ENCODE peak calls at places on chromosomes 12 and 14, in four cellular contexts. X, D, P and R are unnamed samples.

GRCh38 chr14:97564334-97564733 is 767.2 kb downstream of the VRK1 start:
- DNase-seq in X (no peak), D (no peak), P (no peak), R (no peak)

GRCh38 chr14:35808076-35808657 is 928 bp downstream of the RALGAPA1 start:
- DNase-seq in X (no peak), D (no peak), P (peak; percentile 36), R (no peak)

GRCh38 chr12:95548539-95549391 is 2.5 kb downstream of the USP44 start:
- DNase-seq in X (no peak), D (peak; percentile 68), P (no peak), R (no peak)

GRCh38 chr14:104882325-104882973 is 17.4 kb downstream of the CEP170B start:
- DNase-seq in X (no peak), D (no peak), P (peak; percentile 81), R (peak; percentile 51)

GRCh38 chr12:66061557-66062279 is 68.8 kb downstream of the LLPH start:
- DNase-seq in X (no peak), D (no peak), P (no peak), R (no peak)

GRCh38 chr12:127272864-127273263 is 994.1 kb upstream of the TMEM132C start:
- DNase-seq in X (peak; percentile 98), D (no peak), P (no peak), R (peak; percentile 95)

GRCh38 chr12:77720258-77720657 is 110.4 kb upstream of the NAV3 start:
- DNase-seq in X (no peak), D (no peak), P (no peak), R (no peak)

GRCh38 chr14:95021588-95021987 is 135.7 kb downstream of the DICER1 start:
- DNase-seq in X (no peak), D (no peak), P (no peak), R (no peak)

GRCh38 chr12:132354982-132355680 is 25.7 kb upstream of the GALNT9 start:
- DNase-seq in X (no peak), D (no peak), P (no peak), R (no peak)

GRCh38 chr12:95182868-95183415 is 34.3 kb downstream of the FGD6 start:
- DNase-seq in X (peak; percentile 97), D (no peak), P (no peak), R (peak; percentile 65)

GRCh38 chr12:31008241-31008711 is 65.4 kb upstream of the DDX11 start:
- DNase-seq in X (no peak), D (no peak), P (peak; percentile 65), R (no peak)

GRCh38 chr14:60195179-60195810 is 30.1 kb upstream of the DHRS7 start:
- DNase-seq in X (no peak), D (no peak), P (no peak), R (no peak)

GRCh38 chr12:126608607-126609175 is 1543.5 kb downstream of the AACS start:
- DNase-seq in X (no peak), D (no peak), P (no peak), R (no peak)

GRCh38 chr12:83826112-83826511 is 1086.5 kb downstream of the SLC6A15 start:
- DNase-seq in X (no peak), D (no peak), P (no peak), R (no peak)

GRCh38 chr14:23877111-23877510 is 76.5 kb upstream of the DHRS4 start:
- DNase-seq in X (no peak), D (no peak), P (no peak), R (no peak)

GRCh38 chr12:92070054-92070863 is 75.4 kb downstream of the BTG1 start:
- DNase-seq in X (no peak), D (peak; percentile 47), P (no peak), R (no peak)

GRCh38 chr12:111277570-111277969 is 91.3 kb downstream of the PHETA1 start:
- DNase-seq in X (no peak), D (no peak), P (no peak), R (no peak)

GRCh38 chr12:30823140-30823669 is 68.5 kb upstream of the CAPRIN2 start:
- DNase-seq in X (no peak), D (peak; percentile 36), P (no peak), R (no peak)

GRCh38 chr12:90953956-90954421 is 987 bp downstream of the CCER1 start:
- DNase-seq in X (no peak), D (no peak), P (no peak), R (no peak)

GRCh38 chr14:93137864-93138263 is 22.1 kb upstream of the ITPK1 start:
- DNase-seq in X (no peak), D (peak; percentile 61), P (no peak), R (no peak)

GRCh38 chr14:106436310-106436905 is 910.0 kb downstream of the TMEM121 start:
- DNase-seq in X (no peak), D (no peak), P (no peak), R (no peak)

GRCh38 chr12:29149691-29150382 is 759 bp downstream of the FAR2 start:
- DNase-seq in X (no peak), D (no peak), P (peak; percentile 54), R (no peak)

GRCh38 chr12:11758838-11759509 is 109.5 kb downstream of the ETV6 start:
- DNase-seq in X (peak; percentile 36), D (peak; percentile 29), P (no peak), R (no peak)

GRCh38 chr14:36944307-36945010 is 227.9 kb downstream of the SLC25A21 start:
- DNase-seq in X (peak; percentile 29), D (no peak), P (no peak), R (peak; percentile 56)

GRCh38 chr12:41108032-41108431 is 80.1 kb upstream of the PDZRN4 start:
- DNase-seq in X (no peak), D (peak; percentile 35), P (no peak), R (no peak)

GRCh38 chr12:106220561-106220960 is 27.3 kb downstream of the CKAP4 start:
- DNase-seq in X (no peak), D (no peak), P (no peak), R (no peak)

GRCh38 chr14:99257673-99258221 is 14.2 kb downstream of the BCL11B start:
- DNase-seq in X (no peak), D (no peak), P (no peak), R (no peak)

GRCh38 chr14:99254391-99255009 is 17.5 kb downstream of the BCL11B start:
- DNase-seq in X (no peak), D (no peak), P (no peak), R (no peak)

GRCh38 chr14:99257122-99257672 is 14.8 kb downstream of the BCL11B start:
- DNase-seq in X (no peak), D (no peak), P (no peak), R (no peak)

GRCh38 chr14:99256483-99256874 is 15.5 kb downstream of the BCL11B start:
- DNase-seq in X (no peak), D (no peak), P (no peak), R (no peak)

DNA sequence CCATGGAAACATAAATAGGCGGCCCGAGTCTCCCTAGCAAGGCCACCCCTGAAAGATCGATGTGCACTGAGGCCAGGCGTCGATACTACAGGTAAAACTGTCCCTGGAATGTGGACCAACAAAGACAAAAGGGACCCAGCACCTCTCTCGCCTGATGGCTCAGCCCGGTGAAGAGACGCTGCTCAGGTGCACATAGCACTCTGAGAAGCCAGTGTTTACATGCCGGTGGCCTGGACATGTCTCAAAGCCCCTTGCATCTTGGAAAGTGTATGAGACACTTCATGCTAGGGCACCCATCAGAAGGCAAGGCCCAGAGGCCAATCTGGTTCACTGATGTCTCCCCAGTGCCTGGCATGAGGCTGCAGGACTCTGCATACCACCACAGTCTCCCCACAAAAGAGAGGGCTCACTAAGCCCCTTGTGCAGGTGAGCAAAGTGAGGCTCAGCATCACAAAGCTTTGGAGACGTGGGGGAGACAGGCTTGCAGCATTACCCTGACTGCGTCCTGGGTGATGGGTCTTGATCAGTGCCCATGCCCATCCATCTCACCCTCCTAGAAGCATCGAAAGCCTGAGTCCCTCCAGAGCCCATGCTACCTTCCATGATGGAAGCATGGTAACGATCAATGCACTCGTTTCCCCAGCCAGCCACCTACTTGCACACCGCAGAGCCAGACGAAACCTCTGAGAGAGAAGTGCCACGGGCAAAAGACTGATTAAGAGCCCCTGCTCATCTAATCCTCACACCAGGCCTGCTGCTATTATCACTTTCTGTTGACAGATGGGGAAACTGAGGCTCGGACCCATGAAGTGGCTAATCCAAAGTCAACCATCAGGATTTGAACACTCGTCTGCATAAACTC is 16.1 kb downstream of the BCL11B start:
- DNase-seq in X (no peak), D (no peak), P (no peak), R (no peak)
- H3K27me3 ChIP-seq in X (peaks cover 7% of the 10 kb centered on the region), D (no peaks in the 10 kb centered on the region), P (peaks cover 68% of the 10 kb centered on the region), R (no peaks in the 10 kb centered on the region)

DNA sequence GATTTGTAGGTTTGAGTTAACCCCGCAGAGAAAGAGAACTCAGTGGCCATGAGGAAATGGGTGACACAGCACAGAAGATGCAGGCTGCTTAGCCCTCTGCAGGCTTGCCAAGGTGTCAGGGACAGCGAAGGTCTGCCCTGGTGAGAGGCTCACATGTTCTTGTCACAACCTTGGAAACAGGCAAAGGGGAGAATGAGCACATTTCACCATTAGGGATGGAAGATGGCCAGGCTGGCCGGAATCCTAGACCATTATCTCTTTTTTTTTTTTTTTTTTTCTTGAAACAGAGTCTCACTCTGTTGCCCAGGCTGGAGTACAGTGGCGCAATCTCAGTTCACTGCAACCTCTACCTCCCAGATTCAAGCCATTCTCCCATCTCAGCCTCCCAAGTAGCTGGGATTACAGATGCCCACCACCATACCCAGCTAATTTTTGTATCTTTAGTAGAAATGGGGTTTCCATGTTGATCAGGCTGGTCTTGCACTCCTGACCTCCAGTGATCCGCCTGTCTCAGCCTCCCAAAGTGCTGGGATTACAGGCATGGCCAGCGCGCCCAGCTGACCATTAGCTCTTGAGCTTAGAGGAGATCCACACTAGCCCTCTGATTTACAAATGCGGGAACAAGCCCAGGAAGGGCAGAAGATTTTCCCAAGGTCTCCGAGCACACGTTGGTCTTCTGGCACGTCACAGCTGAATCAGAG is 34.6 kb downstream of the LTBP2 start:
- DNase-seq in X (no peak), D (peak; percentile 76), P (no peak), R (no peak)
- H3K27ac ChIP-seq in X (no peak overlapping the region), D (no peak overlapping the region), P (peak overlapping the region; percentile 99), R (no peak overlapping the region)

GRCh38 chr12:9707356-9707755 is 25.5 kb downstream of the CLECL1 start:
- DNase-seq in X (no peak), D (no peak), P (no peak), R (no peak)

GRCh38 chr12:9708853-9709252 is 24.0 kb downstream of the CLECL1 start:
- DNase-seq in X (no peak), D (no peak), P (no peak), R (no peak)

GRCh38 chr12:9711664-9712063 is 21.2 kb downstream of the CLECL1 start:
- DNase-seq in X (no peak), D (no peak), P (no peak), R (peak; percentile 36)

GRCh38 chr12:9707864-9708808 is 24.8 kb downstream of the CLECL1 start:
- DNase-seq in X (peak; percentile 23), D (peak; percentile 22), P (no peak), R (no peak)

GRCh38 chr12:9710584-9711375 is 22.1 kb downstream of the CLECL1 start:
- DNase-seq in X (no peak), D (no peak), P (no peak), R (no peak)
- TF ChIP-seq CTCF in X (no peak), D (no peak), P (no peak), R (no peak)

GRCh38 chr12:114414866-114415524 is 9.1 kb upstream of the TBX5 start:
- DNase-seq in X (no peak), D (no peak), P (no peak), R (no peak)
- H3K27me3 ChIP-seq in X (peaks cover 55% of the 10 kb centered on the region), D (no peaks in the 10 kb centered on the region), P (peaks cover 88% of the 10 kb centered on the region), R (peaks cover 59% of the 10 kb centered on the region)

DNA sequence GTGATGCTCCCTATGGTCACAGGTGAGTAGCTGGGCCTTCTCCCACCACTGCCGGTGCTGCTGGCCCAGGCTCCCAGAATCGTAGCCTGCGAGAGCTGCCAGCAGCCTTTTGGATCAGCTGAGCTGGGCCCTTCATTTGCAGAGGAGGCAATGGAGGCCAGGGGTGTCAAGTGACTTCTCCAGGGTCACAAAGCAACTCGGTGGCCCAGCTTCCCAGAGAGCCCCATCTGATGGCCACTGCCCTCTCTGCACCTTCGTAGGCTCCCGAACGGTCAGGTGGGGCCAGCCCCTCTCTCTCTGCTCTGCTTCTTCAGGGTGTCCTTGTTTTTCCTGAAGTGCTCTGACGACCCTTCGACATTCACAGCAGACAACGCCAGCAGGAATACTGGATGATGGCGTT is 4.6 kb downstream of the KRT80 start:
- DNase-seq in X (no peak), D (no peak), P (no peak), R (no peak)
- H3K27ac ChIP-seq in X (no peak overlapping the region), D (no peak overlapping the region), P (peak overlapping the region; percentile 75), R (no peak overlapping the region)